ENCODE peak calls at places on chromosomes 5 and 9, in eight cellular contexts. One of them, this sample, is unnamed.

GRCh38 chr9:22148876-22149637 is 140.0 kb upstream of the CDKN2B start:
- DNase-seq in T1000: no peak
- DNase-seq in fibroblast of pulmonary artery: no peak
- DNase-seq in left colon: no peak
- DNase-seq in Caki2: no peak
- DNase-seq in globus pallidus: no peak
- DNase-seq in head of caudate nucleus: no peak
- DNase-seq in neural progenitor cell: no peak
- DNase-seq in this sample: no peak

GRCh38 chr9:86660146-86660545 is 287.2 kb downstream of the GAS1 start:
- DNase-seq in fibroblast of pulmonary artery: peak
- DNase-seq in head of caudate nucleus: peak
- DNase-seq in neural progenitor cell: no peak
- DNase-seq in left colon: no peak
- DNase-seq in T1000: no peak
- DNase-seq in Caki2: no peak
- DNase-seq in globus pallidus: no peak
- DNase-seq in this sample: no peak

GRCh38 chr5:74810915-74811314 is 43.9 kb downstream of the NSA2 start:
- DNase-seq in globus pallidus: no peak
- DNase-seq in T1000: no peak
- DNase-seq in fibroblast of pulmonary artery: no peak
- DNase-seq in left colon: no peak
- DNase-seq in neural progenitor cell: no peak
- DNase-seq in head of caudate nucleus: no peak
- DNase-seq in Caki2: no peak
- DNase-seq in this sample: no peak

GRCh38 chr5:146076028-146076427 is 29.3 kb downstream of the PLAC8L1 start:
- DNase-seq in T1000: no peak
- DNase-seq in globus pallidus: no peak
- DNase-seq in left colon: peak
- DNase-seq in neural progenitor cell: peak
- DNase-seq in fibroblast of pulmonary artery: no peak
- DNase-seq in head of caudate nucleus: no peak
- DNase-seq in Caki2: no peak
- DNase-seq in this sample: no peak

GRCh38 chr5:43041669-43042175 is 1.6 kb upstream of the ANXA2R start:
- DNase-seq in neural progenitor cell: no peak
- DNase-seq in globus pallidus: peak
- DNase-seq in T1000: peak
- DNase-seq in fibroblast of pulmonary artery: peak
- DNase-seq in Caki2: peak
- DNase-seq in left colon: peak
- DNase-seq in head of caudate nucleus: peak
- DNase-seq in this sample: peak

GRCh38 chr9:120350596-120350995 is 229.4 kb downstream of the CDK5RAP2 start:
- DNase-seq in globus pallidus: no peak
- DNase-seq in Caki2: no peak
- DNase-seq in neural progenitor cell: no peak
- DNase-seq in fibroblast of pulmonary artery: no peak
- DNase-seq in left colon: no peak
- DNase-seq in head of caudate nucleus: no peak
- DNase-seq in T1000: no peak
- DNase-seq in this sample: no peak

GRCh38 chr5:140345919-140346347 is 470 bp downstream of the HBEGF start:
- DNase-seq in head of caudate nucleus: peak
- DNase-seq in T1000: peak
- DNase-seq in neural progenitor cell: peak
- DNase-seq in globus pallidus: peak
- DNase-seq in left colon: peak
- DNase-seq in fibroblast of pulmonary artery: peak
- DNase-seq in Caki2: no peak
- DNase-seq in this sample: peak

GRCh38 chr9:132750668-132751067 is 80.4 kb downstream of the GTF3C4 start:
- DNase-seq in neural progenitor cell: no peak
- DNase-seq in head of caudate nucleus: no peak
- DNase-seq in Caki2: no peak
- DNase-seq in globus pallidus: no peak
- DNase-seq in T1000: no peak
- DNase-seq in fibroblast of pulmonary artery: no peak
- DNase-seq in left colon: no peak
- DNase-seq in this sample: no peak

GRCh38 chr5:162372265-162372664 is 304.7 kb downstream of the GABRG2 start:
- DNase-seq in left colon: no peak
- DNase-seq in T1000: no peak
- DNase-seq in neural progenitor cell: peak
- DNase-seq in head of caudate nucleus: no peak
- DNase-seq in Caki2: no peak
- DNase-seq in fibroblast of pulmonary artery: no peak
- DNase-seq in globus pallidus: no peak
- DNase-seq in this sample: no peak

GRCh38 chr9:86766912-86767311 is 180.4 kb downstream of the GAS1 start:
- DNase-seq in neural progenitor cell: peak
- DNase-seq in left colon: no peak
- DNase-seq in globus pallidus: peak
- DNase-seq in T1000: peak
- DNase-seq in Caki2: peak
- DNase-seq in fibroblast of pulmonary artery: peak
- DNase-seq in head of caudate nucleus: no peak
- DNase-seq in this sample: no peak

This sample was measured in dermis blood vessel endothelial cell.